ENCODE peak calls at places on chromosomes 3 and 15, in four cellular contexts. One of them, this sample, is unnamed.
A peak's percentile ranks its signal among the peaks of the same experiment; 100 is the strongest.

GRCh38 chr3:125594581-125595011 is 701 bp downstream of the OSBPL11 start:
- DNase-seq in AG04450: no peak
- DNase-seq in cardiac fibroblast: no peak
- DNase-seq in GM20000: no peak
- DNase-seq in this sample: no peak

GRCh38 chr3:169699536-169700050 is 36.1 kb upstream of the MECOM start:
- DNase-seq in GM20000: no peak
- DNase-seq in AG04450: peak; percentile 21
- DNase-seq in cardiac fibroblast: peak; percentile 64
- DNase-seq in this sample: no peak

GRCh38 chr3:189049458-189050231 is 122.1 kb upstream of the TPRG1 start:
- DNase-seq in AG04450: no peak
- DNase-seq in GM20000: no peak
- DNase-seq in cardiac fibroblast: peak; percentile 3
- DNase-seq in this sample: no peak

GRCh38 chr3:47324278-47324865 is 41.6 kb downstream of the KLHL18 start:
- DNase-seq in GM20000: peak; percentile 70
- DNase-seq in AG04450: peak; percentile 50
- DNase-seq in cardiac fibroblast: peak; percentile 88
- DNase-seq in this sample: no peak

GRCh38 chr15:68190048-68190447 is 15.1 kb downstream of the CALML4 start:
- DNase-seq in cardiac fibroblast: no peak
- DNase-seq in AG04450: no peak
- DNase-seq in GM20000: no peak
- DNase-seq in this sample: no peak

GRCh38 chr15:38707802-38708671 is 143.4 kb upstream of the RASGRP1 start:
- DNase-seq in AG04450: no peak
- DNase-seq in GM20000: peak; percentile 45
- DNase-seq in cardiac fibroblast: peak; percentile 80
- DNase-seq in this sample: no peak

GRCh38 chr3:23807161-23808015 is 1.6 kb downstream of the UBE2E1 start:
- DNase-seq in AG04450: no peak
- DNase-seq in GM20000: peak; percentile 54
- DNase-seq in cardiac fibroblast: peak; percentile 46
- DNase-seq in this sample: no peak

GRCh38 chr3:51680663-51681230 is 9.7 kb downstream of the TEX264 start:
- DNase-seq in GM20000: no peak
- DNase-seq in AG04450: no peak
- DNase-seq in cardiac fibroblast: no peak
- DNase-seq in this sample: no peak

GRCh38 chr3:63934484-63934883 is 22.3 kb upstream of the SCAANT1 start:
- DNase-seq in cardiac fibroblast: no peak
- DNase-seq in GM20000: no peak
- DNase-seq in AG04450: no peak
- DNase-seq in this sample: no peak

GRCh38 chr3:66655673-66656072 is 154.9 kb upstream of the LRIG1 start:
- DNase-seq in cardiac fibroblast: no peak
- DNase-seq in GM20000: no peak
- DNase-seq in AG04450: no peak
- DNase-seq in this sample: no peak

DNA sequence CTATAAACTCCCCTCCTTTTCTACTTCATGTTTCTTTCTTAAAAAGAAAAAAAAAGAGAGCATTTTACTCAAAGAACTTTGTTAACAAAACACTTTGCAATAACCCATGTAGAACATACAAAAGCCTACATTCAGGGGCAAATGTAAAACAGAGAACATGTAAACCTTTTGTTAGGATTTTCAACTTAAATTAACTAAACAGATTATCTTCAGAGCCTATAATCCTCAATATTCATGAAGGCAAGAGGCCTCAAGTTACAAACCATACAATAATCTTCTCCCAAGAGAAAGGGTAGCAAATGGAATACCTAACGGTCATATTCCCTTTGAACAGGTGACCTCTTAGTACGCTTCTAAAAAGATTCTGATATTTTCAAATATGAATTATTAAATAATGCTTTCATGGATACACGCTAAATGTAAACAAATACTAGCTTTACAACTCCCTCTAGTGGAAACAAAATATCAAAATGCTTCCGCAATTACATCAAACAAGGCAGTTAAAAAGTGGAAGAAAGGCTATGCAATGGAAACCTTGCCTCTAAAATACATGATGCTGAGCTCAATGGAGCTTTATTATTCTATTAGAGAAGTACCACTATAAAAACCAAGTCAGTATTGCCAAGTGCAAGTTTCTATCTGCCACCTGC is 9.9 kb downstream of the CEP152 start:
- DNase-seq in AG04450: no peak
- DNase-seq in cardiac fibroblast: peak; percentile 78
- DNase-seq in GM20000: no peak
- DNase-seq in this sample: no peak
- TF ChIP-seq CTCF in AG04450: peak; percentile 59
- TF ChIP-seq CTCF in cardiac fibroblast: peak; percentile 36
- TF ChIP-seq CTCF in GM20000: peak; percentile 38
- TF ChIP-seq CTCF in this sample: no peak

GRCh38 chr3:123002749-123003497 is 24.6 kb downstream of the SEMA5B start:
- DNase-seq in GM20000: no peak
- DNase-seq in cardiac fibroblast: no peak
- DNase-seq in AG04450: no peak
- DNase-seq in this sample: no peak

GRCh38 chr3:123002100-123002748 is 25.3 kb downstream of the SEMA5B start:
- DNase-seq in AG04450: no peak
- DNase-seq in GM20000: no peak
- DNase-seq in cardiac fibroblast: no peak
- DNase-seq in this sample: no peak

GRCh38 chr3:123008808-123009207 is 18.8 kb downstream of the SEMA5B start:
- DNase-seq in cardiac fibroblast: no peak
- DNase-seq in AG04450: no peak
- DNase-seq in GM20000: no peak
- DNase-seq in this sample: no peak

GRCh38 chr3:123006587-123006986 is 21.0 kb downstream of the SEMA5B start:
- DNase-seq in GM20000: no peak
- DNase-seq in cardiac fibroblast: no peak
- DNase-seq in AG04450: no peak
- DNase-seq in this sample: no peak

GRCh38 chr3:123005291-123005690 is 22.3 kb downstream of the SEMA5B start:
- DNase-seq in GM20000: no peak
- DNase-seq in AG04450: no peak
- DNase-seq in cardiac fibroblast: no peak
- DNase-seq in this sample: no peak
- TF ChIP-seq CTCF in GM20000: no peak
- TF ChIP-seq CTCF in AG04450: no peak
- TF ChIP-seq CTCF in cardiac fibroblast: no peak
- TF ChIP-seq CTCF in this sample: no peak

GRCh38 chr3:102238362-102238761 is 196.5 kb upstream of the ZPLD1 start:
- DNase-seq in AG04450: no peak
- DNase-seq in cardiac fibroblast: no peak
- DNase-seq in GM20000: no peak
- DNase-seq in this sample: no peak

GRCh38 chr3:102237838-102238237 is 197.0 kb upstream of the ZPLD1 start:
- DNase-seq in GM20000: no peak
- DNase-seq in AG04450: no peak
- DNase-seq in cardiac fibroblast: no peak
- DNase-seq in this sample: no peak

GRCh38 chr3:102237181-102237580 is 197.6 kb upstream of the ZPLD1 start:
- DNase-seq in GM20000: no peak
- DNase-seq in AG04450: no peak
- DNase-seq in cardiac fibroblast: no peak
- DNase-seq in this sample: no peak

GRCh38 chr3:102233881-102234280 is 200.9 kb upstream of the ZPLD1 start:
- DNase-seq in GM20000: peak; percentile 40
- DNase-seq in AG04450: no peak
- DNase-seq in cardiac fibroblast: peak; percentile 5
- DNase-seq in this sample: no peak

GRCh38 chr3:102235679-102236078 is 199.1 kb upstream of the ZPLD1 start:
- DNase-seq in cardiac fibroblast: peak; percentile 23
- DNase-seq in GM20000: no peak
- DNase-seq in AG04450: no peak
- DNase-seq in this sample: no peak
- TF ChIP-seq CTCF in cardiac fibroblast: peak; percentile 35
- TF ChIP-seq CTCF in GM20000: no peak
- TF ChIP-seq CTCF in AG04450: peak; percentile 69
- TF ChIP-seq CTCF in this sample: no peak

GRCh38 chr15:86138798-86139197 is 59.1 kb downstream of the AGBL1 start:
- DNase-seq in AG04450: no peak
- DNase-seq in cardiac fibroblast: no peak
- DNase-seq in GM20000: no peak
- DNase-seq in this sample: no peak

GRCh38 chr15:86135030-86135429 is 55.4 kb downstream of the AGBL1 start:
- DNase-seq in AG04450: no peak
- DNase-seq in GM20000: no peak
- DNase-seq in cardiac fibroblast: no peak
- DNase-seq in this sample: no peak

GRCh38 chr15:86139828-86140227 is 60.2 kb downstream of the AGBL1 start:
- DNase-seq in cardiac fibroblast: no peak
- DNase-seq in AG04450: no peak
- DNase-seq in GM20000: peak; percentile 8
- DNase-seq in this sample: no peak
- TF ChIP-seq CTCF in cardiac fibroblast: no peak
- TF ChIP-seq CTCF in AG04450: peak; percentile 9
- TF ChIP-seq CTCF in GM20000: peak; percentile 10
- TF ChIP-seq CTCF in this sample: no peak

This sample was measured in omental fat pad.